ENCODE peak calls at places on chromosomes 1 and 21, in five cellular contexts. Q is upper lobe of right lung, F is heart left ventricle, N is adrenal gland, P is colonic mucosa. R is an unnamed sample.
A peak's percentile ranks its signal among the peaks of the same experiment; 100 is the strongest.

GRCh38 chr21:26813426-26813998 is 31.7 kb downstream of the ADAMTS1 start:
- DNase-seq in Q (no peak), F (no peak), N (no peak), P (no peak), R (no peak)

GRCh38 chr1:2406451-2407041 is 5.8 kb downstream of the PEX10 start:
- DNase-seq in Q (no peak), F (no peak), N (no peak), P (no peak), R (no peak)

GRCh38 chr21:33825419-33825818 is 90.2 kb downstream of the ATP5PO start:
- DNase-seq in Q (no peak), F (no peak), N (no peak), P (no peak), R (no peak)

GRCh38 chr21:15514073-15514946 is 215.5 kb upstream of the USP25 start:
- DNase-seq in Q (no peak), F (no peak), N (no peak), P (peak; percentile 36), R (no peak)

GRCh38 chr1:29912413-29912812 is 676.1 kb downstream of the PTPRU start:
- DNase-seq in Q (no peak), F (no peak), N (peak; percentile 23), P (no peak), R (no peak)

GRCh38 chr1:24486296-24487065 is 16.2 kb upstream of the RCAN3 start:
- DNase-seq in Q (no peak), F (no peak), N (no peak), P (no peak), R (no peak)

GRCh38 chr1:153478047-153478691 is 17.7 kb upstream of the S100A7 start:
- DNase-seq in Q (no peak), F (no peak), N (no peak), P (no peak), R (no peak)

GRCh38 chr1:171860696-171861095 is 19.4 kb downstream of the DNM3 start:
- DNase-seq in Q (no peak), F (no peak), N (no peak), P (no peak), R (no peak)

GRCh38 chr1:173043253-173043652 is 7.5 kb downstream of the TNFSF18 start:
- DNase-seq in Q (no peak), F (no peak), N (no peak), P (no peak), R (no peak)

GRCh38 chr1:228872080-228872479 is 136.8 kb downstream of the RHOU start:
- DNase-seq in Q (no peak), F (no peak), N (no peak), P (peak; percentile 4), R (no peak)

GRCh38 chr1:27106561-27107323 is 48.2 kb downstream of the SLC9A1 start:
- DNase-seq in Q (no peak), F (no peak), N (no peak), P (no peak), R (no peak)

GRCh38 chr1:163876546-163876945 is 554.8 kb downstream of the NUF2 start:
- DNase-seq in Q (no peak), F (no peak), N (no peak), P (no peak), R (no peak)

GRCh38 chr1:25487628-25488027 is 55.8 kb upstream of the LDLRAP1 start:
- DNase-seq in Q (no peak), F (no peak), N (no peak), P (no peak), R (no peak)

GRCh38 chr1:219155140-219155539 is 18.5 kb upstream of the LYPLAL1 start:
- DNase-seq in Q (no peak), F (peak; percentile 26), N (no peak), P (no peak), R (no peak)

GRCh38 chr21:33848252-33848953 is 67.2 kb downstream of the ATP5PO start:
- DNase-seq in Q (no peak), F (no peak), N (no peak), P (peak; percentile 36), R (no peak)

GRCh38 chr1:156870734-156871133 is 10.1 kb downstream of the NTRK1 start:
- DNase-seq in Q (no peak), F (no peak), N (no peak), P (no peak), R (peak; percentile 50)

GRCh38 chr1:206924549-206925115 is 2.9 kb upstream of the FCMR start:
- DNase-seq in Q (no peak), F (no peak), N (no peak), P (no peak), R (no peak)

GRCh38 chr1:172450524-172450885 is 6.6 kb upstream of the PIGC start:
- DNase-seq in Q (no peak), F (no peak), N (no peak), P (peak; percentile 65), R (no peak)

GRCh38 chr1:39639333-39640130 is at the start of gene HEYL:
- DNase-seq in Q (peak; percentile 92), F (peak; percentile 87), N (peak; percentile 46), P (peak; percentile 77), R (no peak)

GRCh38 chr1:206708058-206708457 is 23.4 kb downstream of the MAPKAPK2 start:
- DNase-seq in Q (peak; percentile 59), F (peak; percentile 51), N (peak; percentile 17), P (no peak), R (no peak)

GRCh38 chr1:221053889-221054288 is 174.6 kb downstream of the HLX start:
- DNase-seq in Q (no peak), F (no peak), N (no peak), P (no peak), R (no peak)

GRCh38 chr1:6991271-6991670 is 206.0 kb downstream of the CAMTA1 start:
- DNase-seq in Q (no peak), F (no peak), N (no peak), P (no peak), R (peak; percentile 71)

GRCh38 chr1:61588736-61589381 is 136.1 kb downstream of the TM2D1 start:
- DNase-seq in Q (no peak), F (peak; percentile 48), N (peak; percentile 66), P (peak; percentile 77), R (peak; percentile 42)

GRCh38 chr1:109191377-109191776 is 22.3 kb upstream of the SARS1 start:
- DNase-seq in Q (no peak), F (no peak), N (no peak), P (no peak), R (no peak)
- TF ChIP-seq CTCF in Q (no peak), F (no peak), N (no peak), P (no peak), R (peak; percentile 41)

GRCh38 chr1:162631546-162632233 is 574 bp upstream of the DDR2 start:
- DNase-seq in Q (no peak), F (peak; percentile 35), N (peak; percentile 68), P (no peak), R (no peak)
- H3K4me3 ChIP-seq in Q (peak overlapping the region; percentile 51), F (peak overlapping the region; percentile 29), N (peak overlapping the region; percentile 64), P (peak overlapping the region; percentile 18), R (peak overlapping the region; percentile 64)

GRCh38 chr1:32786856-32787255 is 30.3 kb downstream of the YARS1 start:
- DNase-seq in Q (no peak), F (no peak), N (no peak), P (no peak), R (no peak)
- TF ChIP-seq CTCF in Q (peak; percentile 37), F (peak; percentile 8), N (peak; percentile 50), P (peak; percentile 14), R (no peak)

DNA sequence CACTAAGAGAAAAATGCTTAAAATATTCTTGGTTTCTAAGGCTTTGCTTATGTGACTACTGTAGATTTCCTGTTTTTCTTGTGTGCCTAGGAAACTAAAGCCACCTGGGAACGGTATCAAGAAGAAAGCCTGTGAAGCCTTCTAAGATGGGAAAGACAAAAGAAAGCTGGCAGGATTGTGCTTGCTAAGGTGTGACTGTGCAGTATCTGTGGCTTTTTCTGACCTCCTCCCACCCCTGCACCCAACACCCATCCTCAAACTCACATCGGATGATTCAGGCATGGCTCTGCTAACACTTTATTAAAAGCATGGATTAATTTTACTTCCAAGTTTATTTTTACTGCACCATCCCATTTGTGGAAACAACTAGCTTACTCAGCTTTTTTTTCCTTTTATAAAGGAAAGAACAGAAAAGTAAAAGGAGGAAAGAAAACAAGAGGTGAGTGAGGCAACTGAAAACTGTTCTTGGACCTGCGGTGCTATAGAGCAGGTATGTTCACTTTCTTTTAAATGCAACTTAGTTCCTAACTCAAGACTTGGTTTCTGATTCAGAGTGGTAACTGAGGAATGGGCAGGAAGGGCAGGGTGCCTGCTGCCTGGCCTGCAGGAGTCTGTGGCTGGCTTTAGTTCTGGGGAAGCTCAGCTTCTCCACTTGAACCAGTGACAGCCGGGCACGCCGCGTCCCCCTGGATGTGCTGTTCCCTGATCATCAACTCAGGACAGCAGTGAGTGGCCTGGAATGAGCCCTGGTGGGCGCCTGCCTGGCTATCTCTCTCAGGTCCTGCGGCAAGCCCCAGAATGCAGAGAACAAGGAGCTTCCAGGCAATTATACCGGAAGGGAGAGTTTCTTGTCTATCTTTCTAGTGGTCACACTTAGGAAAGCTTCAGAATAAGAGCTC is at the start of gene GBP6:
- DNase-seq in Q (no peak), F (no peak), N (no peak), P (no peak), R (no peak)
- H3K4me3 ChIP-seq in Q (no peak within 1 kb of the TSS), F (no peak within 1 kb of the TSS), N (no peak within 1 kb of the TSS), P (no peak within 1 kb of the TSS), R (no peak within 1 kb of the TSS)

DNA sequence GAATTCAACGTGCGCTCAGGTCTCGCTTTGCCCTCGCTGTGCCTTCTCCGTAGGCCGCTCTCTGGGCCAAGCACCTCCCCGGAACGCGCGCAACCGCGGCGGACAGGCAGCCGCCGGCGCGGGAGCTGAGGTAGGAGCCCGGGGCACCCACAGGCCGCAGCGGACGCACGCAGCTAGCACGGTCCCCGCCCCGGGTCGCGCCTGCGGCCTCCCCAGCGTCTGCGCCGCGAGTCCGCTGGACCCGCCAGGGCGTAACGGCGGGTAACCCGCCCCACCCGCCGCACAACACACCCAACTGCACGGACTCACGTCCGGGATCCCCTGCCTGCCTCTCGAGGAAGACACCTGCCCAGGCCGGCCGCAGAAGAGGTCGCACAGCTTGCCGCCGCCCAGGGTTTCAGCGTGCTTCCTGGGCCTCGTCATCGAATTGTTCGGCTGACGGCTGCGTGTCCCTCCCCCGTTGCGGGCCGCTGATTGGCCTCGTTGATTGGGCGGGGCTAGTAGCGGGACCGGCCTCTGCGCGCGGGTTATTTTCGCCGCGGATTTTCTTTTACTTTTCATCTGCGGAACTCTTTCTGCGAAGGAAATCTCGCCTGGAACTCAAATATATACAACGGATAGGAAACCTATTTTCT is at the start of gene CLCC1:
- DNase-seq in Q (peak; percentile 96), F (peak; percentile 95), N (peak; percentile 95), P (peak; percentile 97), R (peak; percentile 64)
- TF ChIP-seq CTCF in Q (no peak), F (no peak), N (no peak), P (no peak), R (no peak)

GRCh38 chr21:25566645-25567044 is 40.6 kb downstream of the MRPL39 start:
- DNase-seq in Q (no peak), F (no peak), N (no peak), P (no peak), R (no peak)

GRCh38 chr21:25569711-25570110 is 37.6 kb downstream of the MRPL39 start:
- DNase-seq in Q (no peak), F (no peak), N (no peak), P (no peak), R (no peak)

GRCh38 chr21:25569084-25569483 is 38.2 kb downstream of the MRPL39 start:
- DNase-seq in Q (no peak), F (no peak), N (no peak), P (no peak), R (no peak)

GRCh38 chr21:25567472-25567871 is 39.8 kb downstream of the MRPL39 start:
- DNase-seq in Q (no peak), F (no peak), N (no peak), P (no peak), R (no peak)

GRCh38 chr21:25568230-25568629 is 39.1 kb downstream of the MRPL39 start:
- DNase-seq in Q (no peak), F (peak; percentile 44), N (peak; percentile 58), P (peak; percentile 22), R (no peak)
- H3K4me3 ChIP-seq in Q (no peak overlapping the region), F (no peak overlapping the region), N (no peak overlapping the region), P (no peak overlapping the region), R (no peak overlapping the region)

GRCh38 chr1:235597867-235598553 is 51.6 kb downstream of the GNG4 start:
- DNase-seq in Q (no peak), F (no peak), N (peak; percentile 16), P (no peak), R (peak; percentile 31)
- TF ChIP-seq CTCF in Q (peak; percentile 24), F (no peak), N (peak; percentile 25), P (peak; percentile 30), R (peak; percentile 55)